ENCODE peak calls at places on chromosomes 7 and 10, in ten cellular contexts. Q is COR-L47; I is H7; A is cardiac fibroblast; J is GM06990; B is GM04504; C is body of pancreas; W is activated T-helper 9 cell treated with anti-CD3 and anti-CD28 coated beads, Interleukin-2, amount 50 U/mL, for 16 hours; O is GF-D8; Z is astrocyte of the cerebellum. D is an unnamed sample.

GRCh38 chr7:92010215-92010614 is 69.6 kb downstream of the AKAP9 start:
- DNase-seq in Q (no peak), I (no peak), A (no peak), J (no peak), B (no peak), C (no peak), W (no peak), O (no peak), Z (no peak), D (peak)

GRCh38 chr7:16130127-16131110 is 290.9 kb downstream of the CRPPA start:
- DNase-seq in Q (no peak), I (no peak), A (peak), J (no peak), B (peak), C (no peak), W (no peak), O (no peak), Z (no peak), D (no peak)

GRCh38 chr10:110546077-110546476 is 21.4 kb upstream of the SMC3 start:
- DNase-seq in Q (no peak), I (no peak), A (no peak), J (no peak), B (no peak), C (no peak), W (no peak), O (no peak), Z (no peak), D (no peak)

GRCh38 chr10:19385846-19386455 is 337.4 kb downstream of the MALRD1 start:
- DNase-seq in Q (no peak), I (no peak), A (no peak), J (no peak), B (no peak), C (no peak), W (no peak), O (no peak), Z (no peak), D (no peak)

GRCh38 chr7:73329861-73330581 is 2.1 kb downstream of the FKBP6 start:
- DNase-seq in Q (no peak), I (no peak), A (peak), J (no peak), B (no peak), C (no peak), W (no peak), O (no peak), Z (no peak), D (no peak)

GRCh38 chr7:37390149-37390548 is 58.5 kb downstream of the ELMO1 start:
- DNase-seq in Q (no peak), I (peak), A (no peak), J (no peak), B (no peak), C (no peak), W (no peak), O (peak), Z (no peak), D (no peak)

GRCh38 chr10:8026349-8027259 is 27.9 kb upstream of the GATA3 start:
- DNase-seq in Q (no peak), I (peak), A (no peak), J (no peak), B (no peak), C (no peak), W (no peak), O (no peak), Z (no peak), D (no peak)

GRCh38 chr7:132353902-132354301 is 222.4 kb downstream of the PLXNA4 start:
- DNase-seq in Q (no peak), I (no peak), A (no peak), J (no peak), B (no peak), C (no peak), W (no peak), O (no peak), Z (no peak), D (no peak)

GRCh38 chr10:130364631-130365030 is 228.4 kb downstream of the GLRX3 start:
- DNase-seq in Q (no peak), I (no peak), A (no peak), J (no peak), B (no peak), C (no peak), W (no peak), O (no peak), Z (no peak), D (no peak)

GRCh38 chr7:23020742-23021401 is 6.9 kb upstream of the HYCC1 start:
- DNase-seq in Q (no peak), I (no peak), A (peak), J (no peak), B (peak), C (no peak), W (no peak), O (no peak), Z (peak), D (no peak)

GRCh38 chr10:63631971-63632370 is 110.8 kb downstream of the REEP3 start:
- DNase-seq in Q (no peak), I (no peak), A (peak), J (no peak), B (no peak), C (no peak), W (no peak), O (no peak), Z (no peak), D (no peak)

GRCh38 chr7:107643938-107644703 is 16.5 kb upstream of the SLC26A4 start:
- DNase-seq in Q (no peak), I (no peak), A (peak), J (no peak), B (no peak), C (no peak), W (no peak), O (no peak), Z (no peak), D (no peak)

GRCh38 chr10:80760914-80761371 is 223.2 kb downstream of the SH2D4B start:
- DNase-seq in Q (no peak), I (no peak), A (no peak), J (peak), B (no peak), C (no peak), W (no peak), O (no peak), Z (no peak), D (no peak)

GRCh38 chr10:14602807-14603538 is 171.7 kb downstream of the FAM107B start:
- DNase-seq in Q (no peak), I (no peak), A (no peak), J (no peak), B (no peak), C (no peak), W (no peak), O (peak), Z (no peak), D (no peak)

GRCh38 chr10:15046626-15047025 is 2.9 kb downstream of the OLAH start:
- DNase-seq in Q (no peak), I (no peak), A (peak), J (no peak), B (no peak), C (no peak), W (no peak), O (no peak), Z (peak), D (no peak)

GRCh38 chr10:132335189-132336063 is 3.4 kb downstream of the LRRC27 start:
- DNase-seq in Q (no peak), I (no peak), A (no peak), J (no peak), B (no peak), C (no peak), W (no peak), O (peak), Z (no peak), D (no peak)

GRCh38 chr10:128823201-128823600 is 643.8 kb upstream of the MGMT start:
- DNase-seq in Q (no peak), I (no peak), A (no peak), J (no peak), B (no peak), C (no peak), W (no peak), O (no peak), Z (no peak), D (no peak)

GRCh38 chr10:104209575-104210198 is 22.5 kb downstream of the CFAP43 start:
- DNase-seq in Q (peak), I (peak), A (peak), J (no peak), B (peak), C (peak), W (no peak), O (no peak), Z (peak), D (peak)

GRCh38 chr10:110488944-110489343 is 8.8 kb upstream of the DUSP5 start:
- DNase-seq in Q (no peak), I (no peak), A (no peak), J (no peak), B (no peak), C (no peak), W (no peak), O (no peak), Z (no peak), D (no peak)

GRCh38 chr10:67306588-67307205 is 380.9 kb downstream of the LRRTM3 start:
- DNase-seq in Q (peak), I (peak), A (peak), J (no peak), B (no peak), C (no peak), W (no peak), O (no peak), Z (peak), D (peak)

GRCh38 chr7:106041140-106041717 is 70.9 kb downstream of the SYPL1 start:
- DNase-seq in Q (peak), I (peak), A (peak), J (no peak), B (no peak), C (peak), W (no peak), O (no peak), Z (no peak), D (peak)

GRCh38 chr10:11909618-11910017 is 86.5 kb downstream of the PROSER2 start:
- DNase-seq in Q (no peak), I (no peak), A (no peak), J (no peak), B (no peak), C (no peak), W (no peak), O (no peak), Z (no peak), D (no peak)

GRCh38 chr10:133276435-133277201 is at the start of gene ADAM8:
- DNase-seq in Q (no peak), I (peak), A (no peak), J (peak), B (no peak), C (peak), W (peak), O (no peak), Z (no peak), D (no peak)

GRCh38 chr7:39056153-39056552 is 78.4 kb downstream of the POU6F2 start:
- DNase-seq in Q (no peak), I (no peak), A (no peak), J (no peak), B (no peak), C (no peak), W (no peak), O (no peak), Z (no peak), D (no peak)

D was measured in NCI-H2081.